ENCODE peak calls at places on chromosomes 7 and 10, in six cellular contexts. A, J, B, F, O and X are unnamed samples.

GRCh38 chr7:150367677-150368097 is 935 bp upstream of the REPIN1 start:
- DNase-seq in A (no peak), J (no peak), B (no peak), F (no peak), O (no peak), X (no peak)

GRCh38 chr7:147894271-147894670 is 696.3 kb upstream of the C7orf33 start:
- DNase-seq in A (no peak), J (no peak), B (no peak), F (no peak), O (no peak), X (no peak)

GRCh38 chr10:87547734-87548311 is 43.1 kb downstream of the MINPP1 start:
- DNase-seq in A (no peak), J (no peak), B (no peak), F (no peak), O (no peak), X (no peak)

GRCh38 chr10:30063098-30063497 is 3.7 kb upstream of the JCAD start:
- DNase-seq in A (no peak), J (no peak), B (no peak), F (no peak), O (no peak), X (no peak)

GRCh38 chr7:5636914-5637313 is 144.5 kb downstream of the RNF216 start:
- DNase-seq in A (peak), J (peak), B (peak), F (no peak), O (peak), X (no peak)

GRCh38 chr7:5497158-5498103 is 73.8 kb upstream of the TNRC18 start:
- DNase-seq in A (no peak), J (no peak), B (peak), F (no peak), O (no peak), X (no peak)

GRCh38 chr7:75762350-75762917 is 9.6 kb downstream of the CCL26 start:
- DNase-seq in A (no peak), J (no peak), B (peak), F (no peak), O (no peak), X (no peak)

GRCh38 chr10:129848571-129849451 is 115.3 kb downstream of the EBF3 start:
- DNase-seq in A (no peak), J (no peak), B (no peak), F (no peak), O (no peak), X (no peak)

GRCh38 chr10:75137533-75138438 is 26.3 kb downstream of the SAMD8 start:
- DNase-seq in A (no peak), J (no peak), B (peak), F (no peak), O (no peak), X (no peak)

GRCh38 chr10:94000638-94001420 is 7.1 kb downstream of the PLCE1 start:
- DNase-seq in A (no peak), J (no peak), B (no peak), F (no peak), O (no peak), X (no peak)
- H3K4me3 ChIP-seq in A (no peak), J (no peak), B (no peak), F (no peak), O (no peak), X (no peak)

GRCh38 chr10:124670849-124671248 is 73.3 kb downstream of the FAM53B start:
- DNase-seq in A (peak), J (no peak), B (no peak), F (no peak), O (no peak), X (peak)

GRCh38 chr10:124669141-124669823 is 74.9 kb downstream of the FAM53B start:
- DNase-seq in A (no peak), J (no peak), B (no peak), F (no peak), O (peak), X (no peak)

GRCh38 chr10:124672181-124672638 is 72.0 kb downstream of the FAM53B start:
- DNase-seq in A (peak), J (no peak), B (no peak), F (no peak), O (peak), X (no peak)

GRCh38 chr10:124669824-124670654 is 74.1 kb downstream of the FAM53B start:
- DNase-seq in A (peak), J (no peak), B (no peak), F (no peak), O (peak), X (no peak)

DNA sequence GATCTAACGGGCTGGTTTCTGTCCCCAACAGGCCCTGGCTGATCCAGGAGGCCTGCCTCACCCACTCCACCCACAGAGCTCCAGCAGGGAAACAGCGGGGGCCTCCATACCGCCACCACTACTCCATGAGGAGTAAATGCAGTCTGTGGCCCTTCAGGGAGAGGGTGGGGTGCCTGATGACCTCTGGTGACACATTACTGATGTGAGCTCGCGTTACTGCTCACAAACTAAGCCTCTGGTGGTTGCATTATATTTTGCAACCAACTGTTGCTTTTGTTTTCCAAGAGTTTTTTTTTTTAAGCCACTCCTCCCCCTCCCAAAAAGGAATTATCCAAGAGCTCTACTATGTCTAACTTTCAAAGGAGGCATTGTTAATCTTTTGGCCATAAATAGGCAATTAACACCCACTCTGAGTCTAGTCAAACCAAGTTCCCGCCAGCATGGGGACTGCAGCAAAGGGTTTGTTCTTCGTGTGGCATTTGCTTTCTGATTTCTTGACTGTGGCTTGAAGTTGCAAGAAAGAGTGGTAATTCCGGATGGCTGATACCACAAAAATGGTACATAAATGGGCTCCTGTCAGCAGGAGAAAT is 72.6 kb downstream of the FAM53B start:
- DNase-seq in A (peak), J (no peak), B (peak), F (no peak), O (peak), X (no peak)
- TF ChIP-seq CTCF in A (no peak), J (no peak), B (no peak), F (no peak), O (peak), X (peak)

GRCh38 chr10:113300628-113301027 is 252.2 kb upstream of the HABP2 start:
- DNase-seq in A (no peak), J (no peak), B (no peak), F (no peak), O (no peak), X (no peak)
- H3K27ac ChIP-seq in A (no peak), J (no peak), B (no peak), F (no peak), O (no peak), X (no peak)

GRCh38 chr7:102467581-102468415 is 3.0 kb downstream of the LRWD1 start:
- DNase-seq in A (peak), J (no peak), B (no peak), F (no peak), O (peak), X (no peak)

GRCh38 chr7:102468416-102469350 is 3.9 kb downstream of the LRWD1 start:
- DNase-seq in A (peak), J (no peak), B (peak), F (no peak), O (peak), X (no peak)

GRCh38 chr7:102464577-102465280 is at the start of the genes ALKBH4 and LRWD1:
- DNase-seq in A (peak), J (peak), B (peak), F (peak), O (peak), X (peak)

GRCh38 chr7:102463841-102464576 is 654 bp downstream of the ALKBH4 start:
- DNase-seq in A (no peak), J (no peak), B (no peak), F (no peak), O (no peak), X (no peak)

GRCh38 chr7:102466097-102466496 is 1.3 kb downstream of the LRWD1 start:
- DNase-seq in A (no peak), J (no peak), B (no peak), F (no peak), O (no peak), X (no peak)
- H3K4me3 ChIP-seq in A (peak), J (peak), B (no peak), F (no peak), O (peak), X (peak)